ENCODE peak calls at places on chromosomes 11 and 22, in six cellular contexts. U, H, G, J, K and B are unnamed samples.

GRCh38 chr22:45328822-45329535 is 19.2 kb downstream of the FAM118A start:
- DNase-seq in U (no peak), H (no peak), G (no peak), J (no peak), K (no peak), B (no peak)

GRCh38 chr11:69914286-69915150 is 95.3 kb upstream of the FGF3 start:
- DNase-seq in U (no peak), H (no peak), G (no peak), J (no peak), K (no peak), B (no peak)

GRCh38 chr11:2585566-2586090 is 114.2 kb downstream of the KCNQ1OT1 start:
- DNase-seq in U (no peak), H (no peak), G (no peak), J (no peak), K (no peak), B (no peak)

GRCh38 chr11:96086111-96086510 is 162.2 kb upstream of the MTMR2 start:
- DNase-seq in U (no peak), H (no peak), G (no peak), J (no peak), K (no peak), B (no peak)

GRCh38 chr11:128868851-128869671 is 2.0 kb upstream of the KCNJ1 start:
- DNase-seq in U (no peak), H (no peak), G (no peak), J (no peak), K (no peak), B (no peak)

GRCh38 chr11:13287026-13287425 is 9.4 kb downstream of the BMAL1 start:
- DNase-seq in U (no peak), H (no peak), G (no peak), J (no peak), K (no peak), B (no peak)

GRCh38 chr22:16827506-16827905 is 2.3 kb upstream of the XKR3 start:
- DNase-seq in U (no peak), H (no peak), G (no peak), J (no peak), K (no peak), B (no peak)

GRCh38 chr22:19876314-19876940 is 21.8 kb upstream of the GNB1L start:
- DNase-seq in U (no peak), H (no peak), G (no peak), J (no peak), K (peak; percentile 42), B (no peak)

GRCh38 chr22:42432020-42432596 is at the start of gene NFAM1:
- DNase-seq in U (no peak), H (no peak), G (no peak), J (no peak), K (no peak), B (no peak)

GRCh38 chr11:125451400-125452124 is 44.5 kb downstream of the FEZ1 start:
- DNase-seq in U (no peak), H (peak; percentile 51), G (no peak), J (no peak), K (peak; percentile 90), B (peak; percentile 63)

GRCh38 chr11:116500833-116501622 is 271.8 kb downstream of the BUD13 start:
- DNase-seq in U (no peak), H (no peak), G (no peak), J (no peak), K (no peak), B (no peak)

GRCh38 chr11:1572200-1573076 is at the start of gene DUSP8:
- DNase-seq in U (peak; percentile 46), H (peak; percentile 98), G (peak; percentile 53), J (no peak), K (peak; percentile 88), B (peak; percentile 33)

GRCh38 chr11:111303476-111303875 is 5.1 kb downstream of the POU2AF3 start:
- DNase-seq in U (peak; percentile 41), H (no peak), G (no peak), J (no peak), K (no peak), B (no peak)

GRCh38 chr11:66974724-66975402 is at the start of gene C11orf86:
- DNase-seq in U (no peak), H (no peak), G (no peak), J (no peak), K (peak; percentile 65), B (peak; percentile 68)

GRCh38 chr11:66976925-66977324 is 1.8 kb downstream of the C11orf86 start:
- DNase-seq in U (no peak), H (no peak), G (no peak), J (no peak), K (no peak), B (no peak)

GRCh38 chr11:66976048-66976467 is 954 bp downstream of the C11orf86 start:
- DNase-seq in U (peak; percentile 35), H (peak; percentile 79), G (no peak), J (no peak), K (peak; percentile 95), B (peak; percentile 72)

GRCh38 chr11:66973956-66974585 is 1.0 kb upstream of the C11orf86 start:
- DNase-seq in U (no peak), H (no peak), G (no peak), J (no peak), K (no peak), B (no peak)

DNA sequence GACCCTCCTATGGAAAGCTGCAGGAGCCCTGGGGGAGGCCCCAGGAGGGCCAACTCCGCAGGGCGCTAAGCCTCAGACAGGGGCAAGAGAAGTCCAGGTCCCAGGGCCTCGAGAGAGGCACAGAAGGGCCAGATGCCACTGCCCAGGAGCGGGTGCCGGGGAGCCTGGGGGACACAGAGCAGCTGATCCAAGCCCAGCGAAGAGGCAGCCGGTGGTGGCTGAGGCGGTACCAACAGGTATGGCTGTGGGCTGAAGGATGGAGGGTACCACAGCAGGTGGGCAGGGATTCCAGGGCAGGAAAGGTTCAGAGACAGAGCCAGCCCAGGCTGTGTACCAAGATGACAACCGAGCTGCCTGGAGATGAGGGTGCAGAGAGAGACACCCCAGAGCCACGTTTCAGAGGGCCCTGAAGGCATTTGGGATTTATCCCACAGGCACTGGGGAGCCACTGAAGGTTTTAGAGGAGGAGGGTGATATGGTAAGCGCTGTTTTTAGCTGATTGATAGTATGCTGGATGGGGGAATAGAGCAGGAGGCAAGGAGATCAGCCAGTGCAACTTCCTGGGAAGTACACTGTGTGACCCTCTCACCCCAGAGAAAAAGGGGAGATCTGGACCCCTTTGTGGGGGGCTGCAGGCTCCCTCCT is 421 bp downstream of the C11orf86 start:
- DNase-seq in U (no peak), H (no peak), G (no peak), J (no peak), K (peak; percentile 55), B (no peak)
- H3K9ac ChIP-seq in U (no peak overlapping the region), H (peak overlapping the region; percentile 72), G (no peak overlapping the region), J (no peak overlapping the region), K (no peak overlapping the region), B (peak overlapping the region; percentile 12)

GRCh38 chr11:16381177-16381576 is 24.8 kb upstream of the SOX6 start:
- DNase-seq in U (no peak), H (no peak), G (no peak), J (no peak), K (no peak), B (no peak)

GRCh38 chr11:16382177-16382576 is 25.8 kb upstream of the SOX6 start:
- DNase-seq in U (no peak), H (no peak), G (no peak), J (no peak), K (no peak), B (no peak)

GRCh38 chr11:16385099-16385498 is 28.8 kb upstream of the SOX6 start:
- DNase-seq in U (no peak), H (no peak), G (no peak), J (no peak), K (no peak), B (no peak)

GRCh38 chr11:16382638-16383380 is 26.5 kb upstream of the SOX6 start:
- DNase-seq in U (no peak), H (no peak), G (no peak), J (no peak), K (no peak), B (no peak)
- TF ChIP-seq ZNF274 in U (no peak), H (no peak), G (no peak), J (no peak), K (no peak), B (no peak)

GRCh38 chr22:36744791-36745190 is 31.1 kb downstream of the IFT27 start:
- DNase-seq in U (no peak), H (no peak), G (no peak), J (no peak), K (no peak), B (no peak)

GRCh38 chr22:36745301-36745995 is 30.5 kb downstream of the IFT27 start:
- DNase-seq in U (no peak), H (no peak), G (no peak), J (no peak), K (no peak), B (no peak)

GRCh38 chr22:36744413-36744765 is 31.5 kb downstream of the IFT27 start:
- DNase-seq in U (no peak), H (no peak), G (no peak), J (no peak), K (no peak), B (no peak)

GRCh38 chr22:36743591-36744412 is 32.1 kb downstream of the IFT27 start:
- DNase-seq in U (no peak), H (no peak), G (no peak), J (no peak), K (no peak), B (no peak)

DNA sequence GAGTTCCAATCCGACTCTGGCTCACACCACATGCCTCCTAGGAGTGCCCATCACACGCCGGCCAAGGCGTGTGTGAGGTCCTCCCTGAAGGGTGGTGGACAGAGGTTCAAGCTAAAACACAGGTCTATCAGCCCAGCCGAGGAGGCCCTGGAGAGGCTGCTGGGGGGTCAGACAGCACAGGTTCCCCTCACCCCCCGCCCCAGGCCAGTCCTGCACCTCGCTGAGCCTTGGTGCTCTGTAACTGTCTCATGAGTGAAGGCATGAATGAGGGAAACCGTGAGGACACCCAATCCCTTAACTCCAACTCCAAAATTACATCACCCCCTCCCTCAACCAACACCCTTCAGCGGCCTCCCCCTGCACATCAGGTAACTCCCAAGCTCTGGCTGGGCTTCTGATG is 29.3 kb downstream of the IFT27 start:
- DNase-seq in U (no peak), H (no peak), G (no peak), J (no peak), K (no peak), B (no peak)
- TF ChIP-seq YY1 in U (no peak), H (no peak), G (no peak), J (no peak), K (no peak), B (no peak)

GRCh38 chr11:37552284-37552683 is 954.2 kb upstream of the RAG2 start:
- DNase-seq in U (no peak), H (no peak), G (no peak), J (no peak), K (no peak), B (no peak)

GRCh38 chr11:37560346-37560745 is 962.3 kb upstream of the RAG2 start:
- DNase-seq in U (no peak), H (no peak), G (no peak), J (no peak), K (no peak), B (no peak)

GRCh38 chr11:37557990-37558389 is 960.0 kb upstream of the RAG2 start:
- DNase-seq in U (no peak), H (no peak), G (no peak), J (no peak), K (no peak), B (no peak)
- H3K9ac ChIP-seq in U (no peak overlapping the region), H (no peak overlapping the region), G (no peak overlapping the region), J (no peak overlapping the region), K (no peak overlapping the region), B (no peak overlapping the region)